ENCODE peak calls at places on chromosomes 12 and 14, in six cellular contexts. C is PC-9, Q is A673, B is pancreas, X is ovary, N is dorsolateral prefrontal cortex. A is an unnamed sample.
A peak's percentile ranks its signal among the peaks of the same experiment; 100 is the strongest.

GRCh38 chr14:73251516-73252215 is 14.4 kb downstream of the PAPLN start:
- DNase-seq in C (peak; percentile 45), Q (no peak), B (no peak), X (no peak), N (peak; percentile 24), A (no peak)

GRCh38 chr14:81157431-81157830 is 63.3 kb downstream of the GTF2A1 start:
- DNase-seq in C (no peak), Q (no peak), B (no peak), X (no peak), N (no peak), A (no peak)

GRCh38 chr12:53222170-53223005 is 9.6 kb downstream of the RARG start:
- DNase-seq in C (no peak), Q (peak; percentile 47), B (no peak), X (no peak), N (no peak), A (no peak)

GRCh38 chr14:38721822-38722431 is 381.1 kb downstream of the SEC23A start:
- DNase-seq in C (no peak), Q (peak; percentile 77), B (peak; percentile 31), X (peak; percentile 27), N (peak; percentile 46), A (peak; percentile 59)

GRCh38 chr14:49584058-49584457 is 2.1 kb downstream of the RPS29 start:
- DNase-seq in C (no peak), Q (no peak), B (no peak), X (no peak), N (no peak), A (no peak)

GRCh38 chr14:60508707-60509437 is at the start of gene SIX6:
- DNase-seq in C (no peak), Q (peak; percentile 79), B (no peak), X (no peak), N (no peak), A (peak; percentile 12)

GRCh38 chr12:97594236-97594635 is 131.6 kb downstream of the RMST start:
- DNase-seq in C (no peak), Q (no peak), B (no peak), X (no peak), N (no peak), A (no peak)

GRCh38 chr12:52691076-52691764 is 11.0 kb upstream of the KRT1 start:
- DNase-seq in C (no peak), Q (peak; percentile 18), B (no peak), X (no peak), N (peak; percentile 61), A (no peak)

GRCh38 chr14:59296508-59296907 is 108.0 kb downstream of the DAAM1 start:
- DNase-seq in C (no peak), Q (no peak), B (no peak), X (no peak), N (no peak), A (no peak)

GRCh38 chr14:53327716-53328115 is 174.6 kb upstream of the DDHD1 start:
- DNase-seq in C (peak; percentile 38), Q (no peak), B (no peak), X (no peak), N (no peak), A (peak; percentile 57)

GRCh38 chr14:23876160-23876750 is 77.3 kb upstream of the DHRS4 start:
- DNase-seq in C (no peak), Q (no peak), B (no peak), X (no peak), N (no peak), A (no peak)

GRCh38 chr12:77845831-77846230 is 15.1 kb downstream of the NAV3 start:
- DNase-seq in C (no peak), Q (peak; percentile 78), B (no peak), X (no peak), N (no peak), A (peak; percentile 52)

DNA sequence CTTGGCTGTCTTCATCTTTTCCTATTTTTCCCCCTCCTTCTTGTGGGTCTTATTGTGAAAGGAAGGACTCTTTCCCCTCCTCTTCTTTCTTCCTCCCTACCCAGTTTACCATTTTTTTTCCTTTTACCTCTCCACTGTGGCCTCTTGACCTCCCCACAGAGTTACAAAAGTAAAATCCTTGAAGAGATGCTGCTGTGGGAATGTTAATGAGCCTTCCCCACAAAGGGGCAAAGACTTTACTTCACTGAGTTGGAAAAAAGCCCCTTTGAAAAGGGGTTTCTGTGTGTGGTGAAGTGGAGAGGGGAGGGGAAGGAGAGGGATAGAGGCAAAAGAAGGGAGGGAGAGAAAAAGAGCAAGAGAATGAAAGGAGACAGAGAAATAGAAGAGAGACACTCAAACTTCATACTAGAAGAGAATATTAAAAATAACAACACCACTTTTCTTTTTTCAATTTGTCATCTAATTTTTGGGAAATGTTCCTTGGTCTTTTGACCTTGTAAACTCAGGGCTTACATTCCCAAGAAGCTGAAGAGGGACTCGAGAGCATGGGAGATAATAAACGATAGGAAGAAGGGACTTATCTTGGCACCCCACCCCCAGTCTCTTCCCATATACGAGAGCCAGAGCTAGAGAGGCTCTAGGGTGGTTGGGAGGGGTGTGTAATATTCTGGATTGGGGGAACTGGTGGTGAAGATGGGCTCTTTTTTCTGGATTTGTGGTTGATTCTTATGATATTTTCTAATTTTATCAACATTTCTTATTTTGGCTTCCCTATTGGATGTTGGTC is 13.2 kb upstream of the SALL2 start:
- DNase-seq in C (no peak), Q (no peak), B (no peak), X (no peak), N (no peak), A (no peak)
- H3K27me3 ChIP-seq in C (peaks cover 4% of the 10 kb centered on the region), Q (no peaks in the 10 kb centered on the region), B (no peaks in the 10 kb centered on the region), X (no peaks in the 10 kb centered on the region), N (peaks cover 48% of the 10 kb centered on the region), A (peaks cover 26% of the 10 kb centered on the region)

DNA sequence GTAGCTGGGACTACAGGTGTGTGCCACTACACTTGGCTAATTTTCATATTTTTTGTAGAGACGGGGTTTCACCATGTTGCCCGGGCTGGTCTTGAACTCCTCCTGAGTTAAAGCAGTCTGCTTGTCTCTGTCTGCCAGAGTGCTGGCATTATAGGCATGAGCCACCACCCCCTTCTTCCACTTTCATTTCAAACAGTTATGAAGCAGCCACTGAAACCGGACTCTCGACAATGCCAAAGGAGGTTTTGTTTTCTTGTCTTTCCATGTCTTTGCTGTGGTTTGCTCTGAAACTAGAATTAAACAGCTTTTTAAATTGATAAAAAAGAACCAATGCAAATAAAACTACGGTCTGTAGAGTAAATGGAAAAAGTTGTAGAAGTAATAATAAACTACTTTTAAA is 30.4 kb downstream of the RAP1B start:
- DNase-seq in C (no peak), Q (no peak), B (no peak), X (no peak), N (no peak), A (no peak)
- H3K27ac ChIP-seq in C (no peak overlapping the region), Q (no peak overlapping the region), B (no peak overlapping the region), X (no peak overlapping the region), N (no peak overlapping the region), A (no peak overlapping the region)

GRCh38 chr12:94983321-94983720 is 20.2 kb downstream of the NDUFA12 start:
- DNase-seq in C (no peak), Q (no peak), B (no peak), X (no peak), N (no peak), A (peak; percentile 8)

GRCh38 chr12:94979941-94980340 is 23.6 kb downstream of the NDUFA12 start:
- DNase-seq in C (no peak), Q (no peak), B (no peak), X (no peak), N (no peak), A (no peak)

GRCh38 chr12:94977766-94978468 is 25.6 kb downstream of the NDUFA12 start:
- DNase-seq in C (no peak), Q (no peak), B (no peak), X (no peak), N (no peak), A (no peak)

GRCh38 chr12:94982456-94982855 is 21.0 kb downstream of the NDUFA12 start:
- DNase-seq in C (no peak), Q (no peak), B (no peak), X (no peak), N (no peak), A (no peak)

GRCh38 chr12:94980577-94980976 is 22.9 kb downstream of the NDUFA12 start:
- DNase-seq in C (no peak), Q (no peak), B (no peak), X (no peak), N (no peak), A (no peak)
- TF ChIP-seq CTCF in C (no peak), Q (peak; percentile 43), B (no peak), X (no peak), N (peak; percentile 62), A (peak; percentile 34)

GRCh38 chr14:99244960-99245340 is 27.0 kb downstream of the BCL11B start:
- DNase-seq in C (no peak), Q (no peak), B (no peak), X (no peak), N (no peak), A (no peak)

GRCh38 chr14:99241314-99242035 is 30.5 kb downstream of the BCL11B start:
- DNase-seq in C (no peak), Q (no peak), B (no peak), X (no peak), N (no peak), A (no peak)

GRCh38 chr14:99242238-99242637 is 29.8 kb downstream of the BCL11B start:
- DNase-seq in C (no peak), Q (no peak), B (no peak), X (no peak), N (no peak), A (no peak)

GRCh38 chr14:99244299-99244959 is 27.6 kb downstream of the BCL11B start:
- DNase-seq in C (no peak), Q (no peak), B (no peak), X (no peak), N (no peak), A (no peak)

DNA sequence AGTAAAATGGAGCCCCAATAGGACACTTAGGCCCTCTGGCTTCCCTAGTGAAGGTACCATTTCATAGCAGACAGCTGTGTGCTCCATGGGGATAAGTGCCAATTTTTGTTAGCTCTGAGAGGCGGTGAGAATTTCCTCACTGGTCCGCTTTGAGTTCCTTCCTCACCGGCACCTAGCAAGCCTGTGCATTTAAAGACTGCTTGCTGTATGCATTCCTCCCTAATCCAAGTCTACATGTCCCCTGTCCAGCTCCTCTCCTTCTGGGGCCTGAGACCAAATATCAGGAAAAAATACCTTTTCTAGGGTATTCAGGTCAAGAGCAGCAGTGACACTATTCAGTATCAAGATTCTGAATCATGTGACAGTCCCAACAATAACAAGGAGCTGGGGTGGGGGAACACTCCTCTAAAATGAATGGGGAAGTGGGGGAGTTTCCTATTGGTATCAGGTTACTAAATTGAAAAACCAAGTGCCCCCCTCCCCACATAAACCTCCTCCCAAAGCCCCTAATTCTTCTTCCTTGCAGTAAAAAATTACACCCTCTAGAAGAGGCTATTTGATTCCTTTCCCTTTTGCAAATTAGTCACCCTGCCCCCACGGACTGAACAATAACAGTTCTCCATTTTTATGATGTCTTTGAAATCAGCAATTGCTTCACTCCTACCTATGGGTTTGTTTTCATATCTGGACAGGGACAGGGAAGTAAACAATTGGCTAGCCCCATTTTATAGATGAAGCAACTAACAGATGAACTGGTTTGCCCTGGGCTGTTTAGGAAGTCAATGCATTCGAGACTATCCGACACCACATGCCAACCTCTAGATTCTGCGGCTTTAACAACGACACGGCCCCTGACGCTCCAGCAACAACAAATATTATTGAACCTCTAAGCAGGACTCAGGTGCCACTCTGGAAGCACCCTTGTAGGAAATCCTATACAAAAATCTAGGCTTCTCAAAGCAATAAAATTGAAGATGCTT is 28.9 kb downstream of the BCL11B start:
- DNase-seq in C (no peak), Q (no peak), B (no peak), X (no peak), N (no peak), A (no peak)
- H3K27me3 ChIP-seq in C (peaks cover 30% of the 10 kb centered on the region), Q (no peaks in the 10 kb centered on the region), B (no peaks in the 10 kb centered on the region), X (no peaks in the 10 kb centered on the region), N (peaks cover 55% of the 10 kb centered on the region), A (peaks cover 28% of the 10 kb centered on the region)